ENCODE peak calls at places on chromosomes 2 and 18, in four cellular contexts. One of them, this sample, is unnamed.

GRCh38 chr2:177592945-177593344 is 200.4 kb downstream of the AGPS start:
- DNase-seq in H9: no peak
- DNase-seq in mesothelial cell of epicardium: no peak
- DNase-seq in endodermal cell: peak; percentile 17
- DNase-seq in this sample: no peak

GRCh38 chr2:178241852-178242551 is 47.7 kb downstream of the OSBPL6 start:
- DNase-seq in mesothelial cell of epicardium: no peak
- DNase-seq in H9: no peak
- DNase-seq in endodermal cell: no peak
- DNase-seq in this sample: no peak

GRCh38 chr2:64234785-64235184 is 90.6 kb upstream of the PELI1 start:
- DNase-seq in endodermal cell: no peak
- DNase-seq in H9: no peak
- DNase-seq in mesothelial cell of epicardium: no peak
- DNase-seq in this sample: no peak

GRCh38 chr2:40240067-40240466 is 211.8 kb downstream of the SLC8A1 start:
- DNase-seq in endodermal cell: no peak
- DNase-seq in mesothelial cell of epicardium: peak; percentile 59
- DNase-seq in H9: no peak
- DNase-seq in this sample: no peak

GRCh38 chr18:58860747-58861224 is 3.9 kb upstream of the ZNF532 start:
- DNase-seq in endodermal cell: no peak
- DNase-seq in mesothelial cell of epicardium: no peak
- DNase-seq in H9: no peak
- DNase-seq in this sample: no peak

GRCh38 chr2:45444991-45445390 is 166.1 kb downstream of the SRBD1 start:
- DNase-seq in mesothelial cell of epicardium: no peak
- DNase-seq in H9: no peak
- DNase-seq in endodermal cell: no peak
- DNase-seq in this sample: no peak

GRCh38 chr2:47569658-47570398 is 166.9 kb downstream of the MSH2 start:
- DNase-seq in endodermal cell: peak; percentile 81
- DNase-seq in H9: no peak
- DNase-seq in mesothelial cell of epicardium: peak; percentile 46
- DNase-seq in this sample: no peak

GRCh38 chr18:70333316-70333715 is 44.5 kb downstream of the SOCS6 start:
- DNase-seq in H9: no peak
- DNase-seq in endodermal cell: no peak
- DNase-seq in mesothelial cell of epicardium: no peak
- DNase-seq in this sample: no peak

GRCh38 chr2:18623782-18624181 is 34.4 kb upstream of the NT5C1B start:
- DNase-seq in endodermal cell: no peak
- DNase-seq in mesothelial cell of epicardium: no peak
- DNase-seq in H9: no peak
- DNase-seq in this sample: no peak

GRCh38 chr18:78582131-78582789 is 397.4 kb upstream of the SALL3 start:
- DNase-seq in endodermal cell: no peak
- DNase-seq in mesothelial cell of epicardium: no peak
- DNase-seq in H9: no peak
- DNase-seq in this sample: no peak

GRCh38 chr2:9440058-9440727 is 16.7 kb downstream of the CPSF3 start:
- DNase-seq in mesothelial cell of epicardium: no peak
- DNase-seq in endodermal cell: no peak
- DNase-seq in H9: no peak
- DNase-seq in this sample: no peak

GRCh38 chr18:36309436-36310391 is 12.2 kb downstream of the FHOD3 start:
- DNase-seq in H9: peak; percentile 8
- DNase-seq in endodermal cell: peak; percentile 42
- DNase-seq in mesothelial cell of epicardium: peak; percentile 53
- DNase-seq in this sample: no peak

GRCh38 chr2:157672129-157672528 is 43.5 kb upstream of the ACVR1C start:
- DNase-seq in endodermal cell: no peak
- DNase-seq in mesothelial cell of epicardium: no peak
- DNase-seq in H9: no peak
- DNase-seq in this sample: no peak

GRCh38 chr2:46410273-46411244 is 68.8 kb upstream of the TMEM247 start:
- DNase-seq in H9: no peak
- DNase-seq in mesothelial cell of epicardium: no peak
- DNase-seq in endodermal cell: no peak
- DNase-seq in this sample: no peak

GRCh38 chr2:19929226-19929625 is 27.4 kb upstream of the TTC32 start:
- DNase-seq in H9: no peak
- DNase-seq in mesothelial cell of epicardium: no peak
- DNase-seq in endodermal cell: no peak
- DNase-seq in this sample: no peak

GRCh38 chr2:98936133-98936916 is at the start of gene CRACDL:
- DNase-seq in endodermal cell: peak; percentile 76
- DNase-seq in mesothelial cell of epicardium: no peak
- DNase-seq in H9: no peak
- DNase-seq in this sample: no peak

GRCh38 chr18:74724186-74724585 is 126.5 kb downstream of the ZNF407 start:
- DNase-seq in endodermal cell: no peak
- DNase-seq in mesothelial cell of epicardium: no peak
- DNase-seq in H9: no peak
- DNase-seq in this sample: no peak

GRCh38 chr2:171158790-171159325 is 1.8 kb downstream of the TLK1 start:
- DNase-seq in mesothelial cell of epicardium: no peak
- DNase-seq in H9: no peak
- DNase-seq in endodermal cell: no peak
- DNase-seq in this sample: no peak

GRCh38 chr2:12755384-12755783 is 38.6 kb downstream of the TRIB2 start:
- DNase-seq in H9: no peak
- DNase-seq in mesothelial cell of epicardium: no peak
- DNase-seq in endodermal cell: peak; percentile 10
- DNase-seq in this sample: no peak

DNA sequence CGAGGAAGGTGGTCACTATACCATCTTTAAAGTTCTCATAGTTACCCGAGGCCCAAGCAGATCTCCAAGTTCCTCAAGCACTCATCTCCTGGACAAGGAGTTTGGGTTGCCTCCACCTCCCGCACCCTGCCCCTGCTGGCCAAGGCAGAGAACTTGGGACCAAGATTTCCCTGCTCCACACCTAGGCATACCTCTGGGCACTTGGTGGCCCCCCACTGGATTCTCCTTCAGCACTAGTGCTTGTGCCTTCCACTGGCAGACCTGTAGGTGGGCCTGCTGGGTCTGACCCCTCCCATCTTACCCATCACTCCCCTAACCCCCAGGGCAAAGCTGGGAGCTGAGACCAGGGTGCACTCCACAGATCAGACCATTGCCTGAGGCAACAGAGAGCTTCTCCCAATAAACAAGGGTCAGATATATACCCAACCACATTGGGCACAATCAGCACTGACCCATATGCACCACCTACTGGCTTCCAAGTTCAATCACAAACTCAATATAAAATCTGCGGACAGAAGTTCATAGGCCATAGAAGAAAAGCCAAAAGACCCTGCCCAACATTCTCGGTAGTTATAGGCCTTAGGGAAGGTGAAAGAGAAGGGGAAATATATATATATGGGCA is 244.2 kb downstream of the EXOC6B start:
- DNase-seq in H9: peak; percentile 60
- DNase-seq in mesothelial cell of epicardium: no peak
- DNase-seq in endodermal cell: peak; percentile 75
- DNase-seq in this sample: no peak
- TF ChIP-seq CTCF in H9: peak; percentile 50
- TF ChIP-seq CTCF in mesothelial cell of epicardium: no peak
- TF ChIP-seq CTCF in endodermal cell: peak; percentile 69
- TF ChIP-seq CTCF in this sample: no peak

DNA sequence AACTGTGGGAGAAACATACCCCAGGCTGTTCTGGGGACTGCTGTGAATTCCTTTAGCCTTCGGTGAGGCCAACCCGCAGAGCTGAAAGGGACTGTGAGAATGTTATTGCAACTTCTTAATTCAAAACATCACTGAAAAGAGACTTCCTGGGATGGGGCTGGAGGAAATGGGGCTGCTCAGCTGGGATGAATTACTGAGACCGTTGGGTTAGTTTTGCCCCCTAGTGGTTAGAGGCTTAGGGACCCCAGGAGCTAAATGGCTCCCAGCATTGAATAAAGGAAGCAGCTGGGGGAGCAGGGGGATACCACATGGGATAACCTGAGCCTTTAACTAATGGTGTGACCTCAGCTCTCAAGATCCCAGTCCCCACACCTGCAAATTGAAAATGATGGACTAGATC is 941.1 kb upstream of the FANCL start:
- DNase-seq in endodermal cell: peak; percentile 86
- DNase-seq in H9: peak; percentile 67
- DNase-seq in mesothelial cell of epicardium: no peak
- DNase-seq in this sample: no peak
- TF ChIP-seq CTCF in endodermal cell: peak; percentile 84
- TF ChIP-seq CTCF in H9: peak; percentile 81
- TF ChIP-seq CTCF in mesothelial cell of epicardium: no peak
- TF ChIP-seq CTCF in this sample: peak; percentile 59

GRCh38 chr18:64019922-64020756 is 50.3 kb downstream of the SERPINB8 start:
- DNase-seq in H9: no peak
- DNase-seq in mesothelial cell of epicardium: no peak
- DNase-seq in endodermal cell: no peak
- DNase-seq in this sample: no peak

GRCh38 chr18:64017870-64018269 is 48.0 kb downstream of the SERPINB8 start:
- DNase-seq in endodermal cell: no peak
- DNase-seq in mesothelial cell of epicardium: no peak
- DNase-seq in H9: no peak
- DNase-seq in this sample: no peak
- TF ChIP-seq CTCF in endodermal cell: peak; percentile 79
- TF ChIP-seq CTCF in mesothelial cell of epicardium: peak; percentile 55
- TF ChIP-seq CTCF in H9: peak; percentile 76
- TF ChIP-seq CTCF in this sample: peak; percentile 45

DNA sequence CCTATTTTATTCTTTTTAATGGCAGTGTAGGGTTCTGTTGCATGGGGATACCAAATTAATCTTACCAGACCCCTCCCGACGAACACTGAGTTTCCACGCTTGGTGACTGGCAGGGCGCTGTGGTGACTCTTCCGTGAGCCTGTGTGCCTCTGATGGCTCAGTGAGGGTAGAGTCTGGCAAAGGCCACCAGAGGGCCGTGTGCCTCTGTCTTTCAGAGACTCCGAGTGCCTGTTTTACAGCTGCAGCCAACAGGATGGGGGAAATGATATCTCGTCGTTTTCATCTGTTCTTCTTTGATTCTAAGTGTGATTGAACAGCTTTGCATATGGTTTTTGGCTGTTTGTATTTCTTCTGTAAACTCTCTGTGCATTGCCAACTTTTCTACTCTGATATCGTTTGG is 99.8 kb downstream of the ZNF236 start:
- DNase-seq in H9: peak; percentile 72
- DNase-seq in mesothelial cell of epicardium: no peak
- DNase-seq in endodermal cell: peak; percentile 83
- DNase-seq in this sample: peak; percentile 46
- TF ChIP-seq CTCF in H9: peak; percentile 75
- TF ChIP-seq CTCF in mesothelial cell of epicardium: no peak
- TF ChIP-seq CTCF in endodermal cell: peak; percentile 83
- TF ChIP-seq CTCF in this sample: peak; percentile 87